ENCODE peak calls at places on chromosomes 13 and 19, in seven cellular contexts. G is left ventricle myocardium inferior, I is uterus, C is heart right ventricle, Y is heart left ventricle, E is hepatocyte, F is PC-9. W is an unnamed sample.
A peak's percentile ranks its signal among the peaks of the same experiment; 100 is the strongest.

GRCh38 chr13:30466841-30467252 is 1.1 kb upstream of the HMGB1 start:
- DNase-seq in E (no peak), G (no peak), C (no peak), F (no peak), Y (no peak), I (no peak), W (no peak)

GRCh38 chr13:103436057-103436654 is 369.9 kb upstream of the SLC10A2 start:
- DNase-seq in I (no peak), G (no peak), F (no peak), Y (no peak), C (no peak), E (no peak), W (no peak)

GRCh38 chr13:54775501-54776191 is 1747.0 kb downstream of the OLFM4 start:
- DNase-seq in C (no peak), Y (no peak), I (no peak), G (no peak), F (no peak), E (no peak), W (no peak)

GRCh38 chr19:39157275-39157996 is 31.9 kb downstream of the PAK4 start:
- DNase-seq in I (no peak), C (no peak), F (no peak), G (no peak), Y (no peak), E (no peak), W (no peak)

GRCh38 chr13:89899302-89900103 is 1448.0 kb upstream of the MIR17HG start:
- DNase-seq in E (no peak), I (no peak), F (no peak), C (no peak), Y (no peak), G (no peak), W (peak; percentile 0)

GRCh38 chr19:44608391-44608821 is 5.0 kb upstream of the IGSF23 start:
- DNase-seq in G (no peak), E (peak; percentile 45), C (no peak), I (no peak), Y (no peak), F (no peak), W (peak; percentile 81)

GRCh38 chr13:109629737-109630136 is 156.6 kb downstream of the IRS2 start:
- DNase-seq in G (no peak), F (no peak), I (no peak), Y (no peak), C (no peak), E (no peak), W (no peak)

GRCh38 chr13:110307697-110308376 is 753 bp downstream of the COL4A2 start:
- DNase-seq in E (peak; percentile 40), I (no peak), Y (no peak), C (peak; percentile 38), F (no peak), G (no peak), W (no peak)

GRCh38 chr13:30581582-30581981 is 36.1 kb upstream of the USPL1 start:
- DNase-seq in G (no peak), E (no peak), F (peak; percentile 5), Y (no peak), I (no peak), C (no peak), W (peak; percentile 45)

GRCh38 chr19:53183146-53183545 is 10.0 kb downstream of the ZNF665 start:
- DNase-seq in I (no peak), C (no peak), G (no peak), F (peak; percentile 19), Y (no peak), E (no peak), W (no peak)

GRCh38 chr19:46579286-46579944 is 21.7 kb upstream of the CALM3 start:
- DNase-seq in E (no peak), G (no peak), I (no peak), F (no peak), Y (no peak), C (no peak), W (no peak)

GRCh38 chr19:57637379-57637778 is 4.4 kb downstream of the ZNF211 start:
- DNase-seq in E (no peak), G (no peak), F (no peak), I (no peak), C (no peak), Y (no peak), W (no peak)

DNA sequence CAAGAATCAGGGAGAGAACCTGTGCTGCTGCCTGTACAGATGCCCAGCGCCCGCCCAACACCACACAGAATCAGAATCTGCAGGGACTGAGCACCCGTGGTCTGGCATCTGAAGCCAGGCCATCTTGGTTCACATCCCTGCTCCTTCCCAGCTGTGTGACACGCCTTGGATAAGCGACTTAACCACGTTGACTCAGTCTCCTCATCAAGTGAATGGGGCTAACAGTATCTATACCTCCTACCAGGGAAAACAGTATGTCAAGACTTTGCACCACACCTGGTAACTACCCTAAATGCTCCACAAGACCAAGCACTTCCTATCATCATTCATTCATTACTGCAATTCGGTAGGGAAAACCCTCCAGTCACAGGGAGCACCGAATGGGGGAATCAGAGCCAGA is 1.2 kb downstream of the RANBP3 start:
- DNase-seq in F (no peak), I (no peak), E (no peak), C (no peak), G (no peak), Y (no peak), W (no peak)
- H3K27ac ChIP-seq in F (no peak overlapping the region), I (no peak overlapping the region), E (peak overlapping the region; percentile 85), C (no peak overlapping the region), G (peak overlapping the region; percentile 95), Y (peak overlapping the region; percentile 79), W (no peak overlapping the region)

GRCh38 chr13:93810264-93810663 is 583.7 kb downstream of the GPC6 start:
- DNase-seq in I (no peak), E (no peak), F (no peak), C (no peak), Y (no peak), G (no peak), W (no peak)
- H3K4me1 ChIP-seq in I (no peaks in the 10 kb centered on the region), E (no peaks in the 10 kb centered on the region), F (no peaks in the 10 kb centered on the region), C (no peaks in the 10 kb centered on the region), Y (no peaks in the 10 kb centered on the region), G (no peaks in the 10 kb centered on the region), W (no peaks in the 10 kb centered on the region)

GRCh38 chr19:56132316-56132822 is 8.7 kb upstream of the ZNF444 start:
- DNase-seq in I (no peak), C (no peak), F (no peak), E (peak; percentile 42), Y (no peak), G (no peak), W (no peak)
- H3K27ac ChIP-seq in I (peak overlapping the region; percentile 52), C (peak overlapping the region; percentile 6), F (no peak overlapping the region), E (peak overlapping the region; percentile 50), Y (peak overlapping the region; percentile 46), G (peak overlapping the region; percentile 68), W (no peak overlapping the region)

DNA sequence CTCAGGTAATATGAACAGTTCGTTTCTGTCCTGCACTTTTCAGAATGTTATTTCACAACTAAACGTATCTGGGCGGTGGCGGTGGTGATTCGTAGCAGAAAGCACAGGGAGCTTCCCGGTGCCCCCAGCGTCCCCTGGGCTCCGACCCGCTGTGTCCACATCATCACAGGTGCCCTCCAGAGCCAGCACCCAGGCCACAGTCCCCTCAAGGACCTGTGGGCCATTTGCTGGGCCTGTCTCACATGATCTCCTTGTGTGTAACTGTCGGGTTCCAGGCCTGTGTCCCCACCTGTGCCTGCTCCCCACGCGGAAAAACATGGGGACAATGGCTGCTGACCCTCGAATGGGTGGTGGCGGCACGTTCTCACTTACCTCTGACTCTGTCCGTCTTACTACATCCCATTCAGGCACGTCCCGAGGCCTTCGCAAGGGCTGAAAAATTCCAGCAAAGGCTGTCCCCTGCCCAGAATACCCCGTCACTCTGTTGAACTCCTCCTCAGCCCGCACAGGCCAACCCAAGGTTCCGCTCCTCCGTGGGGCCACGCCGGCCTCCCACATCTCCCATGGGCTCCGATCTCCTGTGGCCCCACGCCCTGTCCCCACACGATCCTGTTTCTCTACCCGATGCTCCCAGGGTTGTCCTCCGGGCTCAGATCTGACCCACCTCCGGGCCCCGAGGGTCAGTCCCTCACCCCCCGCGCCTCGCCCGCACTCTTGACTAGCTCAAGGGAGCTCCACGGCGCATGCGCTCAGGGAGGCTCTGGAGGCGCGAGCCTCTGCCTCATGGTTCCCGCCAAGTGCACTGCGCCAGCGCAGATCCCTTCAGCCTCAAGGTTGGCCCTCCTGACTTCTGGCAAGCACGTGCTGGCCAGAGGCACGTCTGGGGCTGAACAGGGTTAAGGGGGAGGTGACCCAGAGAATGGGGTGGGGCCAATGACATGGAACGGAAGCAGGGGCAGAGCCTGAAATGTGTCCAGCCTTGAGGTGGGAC is 21.2 kb downstream of the DEDD2 start:
- DNase-seq in I (no peak), Y (no peak), E (no peak), G (no peak), F (no peak), C (no peak), W (no peak)
- H3K4me1 ChIP-seq in I (no peaks in the 10 kb centered on the region), Y (peaks cover 16% of the 10 kb centered on the region), E (no peaks in the 10 kb centered on the region), G (peaks cover 27% of the 10 kb centered on the region), F (peaks cover 35% of the 10 kb centered on the region), C (peaks cover 13% of the 10 kb centered on the region), W (peaks cover 11% of the 10 kb centered on the region)

DNA sequence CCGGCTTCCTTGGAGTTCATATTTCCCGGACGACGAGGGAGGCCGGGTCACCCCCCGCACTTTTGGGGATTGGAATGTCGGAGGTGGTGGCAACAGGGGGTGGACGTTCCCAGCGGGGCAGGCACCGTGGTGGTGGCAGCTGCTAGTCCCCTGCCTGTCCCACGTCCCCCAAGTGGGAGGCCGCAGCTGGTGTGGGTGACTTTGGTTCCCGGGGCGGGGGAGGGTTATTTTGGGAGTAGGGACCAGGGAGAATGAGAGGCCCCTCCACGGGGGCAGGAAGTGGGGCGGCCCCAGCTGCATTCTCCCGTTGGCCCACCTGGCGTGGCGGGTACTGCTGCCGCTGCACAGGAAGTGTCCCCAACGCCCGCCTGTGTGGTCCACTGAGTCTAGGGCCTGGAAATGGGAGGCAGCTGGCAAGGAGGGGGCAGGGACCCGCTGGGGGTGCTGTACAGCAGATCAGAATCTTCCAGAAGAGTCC is 11.1 kb upstream of the PLIN3 start:
- DNase-seq in E (no peak), G (peak; percentile 44), C (peak; percentile 23), I (no peak), Y (peak; percentile 65), F (no peak), W (no peak)
- H3K27ac ChIP-seq in E (peak overlapping the region; percentile 7), G (peak overlapping the region; percentile 81), C (peak overlapping the region; percentile 76), I (no peak overlapping the region), Y (peak overlapping the region; percentile 69), F (no peak overlapping the region), W (no peak overlapping the region)

DNA sequence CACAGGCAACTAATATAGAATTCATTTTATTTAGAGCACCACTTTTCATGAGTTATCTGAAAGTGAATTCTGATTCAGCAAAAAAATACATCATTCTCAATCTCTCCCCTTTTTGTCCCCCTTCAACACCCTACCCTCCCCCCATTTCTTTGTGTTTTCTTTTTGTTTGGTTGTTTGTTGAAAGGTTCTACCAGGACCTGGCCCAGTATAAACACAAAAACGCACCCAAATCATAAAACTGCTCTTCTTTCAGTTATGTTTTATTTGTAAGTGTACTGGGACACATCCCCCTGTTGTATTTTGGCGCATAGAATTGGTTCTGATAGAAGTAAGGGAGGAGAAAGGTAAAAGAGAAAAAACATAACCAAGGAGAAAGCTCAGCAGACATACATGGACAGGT is 4.4 kb downstream of the POU4F1 start:
- DNase-seq in C (no peak), F (no peak), Y (no peak), E (no peak), G (no peak), I (no peak), W (no peak)
- H3K4me1 ChIP-seq in C (peaks cover 41% of the 10 kb centered on the region), F (no peaks in the 10 kb centered on the region), Y (peaks cover 20% of the 10 kb centered on the region), E (peaks cover 27% of the 10 kb centered on the region), G (peaks cover 42% of the 10 kb centered on the region), I (peaks cover 9% of the 10 kb centered on the region), W (peaks cover 11% of the 10 kb centered on the region)

GRCh38 chr19:55477905-55478304 is 1.5 kb downstream of the ZNF628 start:
- DNase-seq in I (no peak), F (no peak), Y (no peak), C (no peak), E (no peak), G (no peak), W (no peak)
- H3K27ac ChIP-seq in I (peak overlapping the region; percentile 98), F (no peak overlapping the region), Y (no peak overlapping the region), C (no peak overlapping the region), E (no peak overlapping the region), G (no peak overlapping the region), W (no peak overlapping the region)

W was measured in small intestine.